ENCODE peak calls at places on chromosome 10, in four cellular contexts. S is cardiac septum, X is GOT3, C is dermis microvascular lymphatic vessel endothelial cell. L is an unnamed sample.
A peak's percentile ranks its signal among the peaks of the same experiment; 100 is the strongest.

GRCh38 chr10:111158601-111159000 is 81.8 kb downstream of the ADRA2A start:
- DNase-seq in S (no peak), X (no peak), C (no peak), L (no peak)

GRCh38 chr10:28127881-28128280 is 129.0 kb upstream of the ODAD2 start:
- DNase-seq in S (no peak), X (no peak), C (no peak), L (no peak)

GRCh38 chr10:62083868-62084267 is 182.4 kb downstream of the ARID5B start:
- DNase-seq in S (no peak), X (no peak), C (no peak), L (no peak)

GRCh38 chr10:4982764-4983226 is 19.6 kb downstream of the AKR1C1 start:
- DNase-seq in S (no peak), X (no peak), C (no peak), L (no peak)

GRCh38 chr10:60182691-60183090 is 207.0 kb downstream of the ANK3 start:
- DNase-seq in S (no peak), X (no peak), C (no peak), L (no peak)

GRCh38 chr10:24415455-24416169 is 206.7 kb downstream of the KIAA1217 start:
- DNase-seq in S (peak; percentile 89), X (no peak), C (peak; percentile 9), L (no peak)

GRCh38 chr10:95513941-95514392 is 47.2 kb downstream of the SORBS1 start:
- DNase-seq in S (no peak), X (no peak), C (peak; percentile 22), L (no peak)

GRCh38 chr10:45502458-45502857 is 128.4 kb downstream of the ALOX5 start:
- DNase-seq in S (no peak), X (no peak), C (no peak), L (no peak)

GRCh38 chr10:117167346-117168134 is 29.5 kb upstream of the VAX1 start:
- DNase-seq in S (no peak), X (no peak), C (no peak), L (no peak)

GRCh38 chr10:15725603-15726002 is 5.9 kb upstream of the ITGA8 start:
- DNase-seq in S (no peak), X (no peak), C (peak; percentile 52), L (peak; percentile 25)

GRCh38 chr10:119378737-119379067 is 163.8 kb downstream of the RGS10 start:
- DNase-seq in S (no peak), X (no peak), C (no peak), L (no peak)

GRCh38 chr10:131846224-131847101 is 54.3 kb upstream of the PPP2R2D start:
- DNase-seq in S (peak; percentile 74), X (no peak), C (no peak), L (no peak)

GRCh38 chr10:80407836-80408197 is 534 bp upstream of the PRXL2A start:
- DNase-seq in S (no peak), X (no peak), C (no peak), L (no peak)

GRCh38 chr10:3402334-3402733 is 229.8 kb upstream of the PITRM1 start:
- DNase-seq in S (no peak), X (no peak), C (no peak), L (no peak)

GRCh38 chr10:110527731-110528171 is 30.0 kb downstream of the DUSP5 start:
- DNase-seq in S (no peak), X (no peak), C (no peak), L (no peak)

GRCh38 chr10:125337510-125337909 is 177.1 kb upstream of the CTBP2 start:
- DNase-seq in S (no peak), X (no peak), C (no peak), L (no peak)

GRCh38 chr10:101237908-101238731 is 8.9 kb upstream of the LBX1 start:
- DNase-seq in S (no peak), X (no peak), C (no peak), L (no peak)

GRCh38 chr10:34203966-34204630 is 611.0 kb downstream of the PARD3 start:
- DNase-seq in S (no peak), X (no peak), C (no peak), L (no peak)

GRCh38 chr10:31830887-31831286 is 97.7 kb downstream of the ARHGAP12 start:
- DNase-seq in S (no peak), X (no peak), C (no peak), L (no peak)

GRCh38 chr10:69048103-69048502 is 39.8 kb upstream of the SRGN start:
- DNase-seq in S (no peak), X (no peak), C (no peak), L (no peak)

GRCh38 chr10:65358565-65358964 is 1567.3 kb upstream of the LRRTM3 start:
- DNase-seq in S (no peak), X (no peak), C (no peak), L (no peak)

L was measured in glomerular endothelial cell.